ENCODE peak calls at places on chromosomes 11 and 22, in seven cellular contexts. B, U, O, Q, W, A and E are unnamed samples.

GRCh38 chr22:46753761-46754109 is 8.7 kb upstream of the TBC1D22A start:
- DNase-seq in W (no peak), U (no peak), O (no peak), Q (no peak), A (no peak), B (no peak), E (no peak)

GRCh38 chr11:60831143-60831500 is 10.8 kb upstream of the CCDC86 start:
- DNase-seq in O (peak; percentile 6), W (peak; percentile 63), B (peak; percentile 37), A (peak; percentile 89), Q (peak; percentile 21), U (peak; percentile 86), E (peak; percentile 60)

GRCh38 chr11:43735931-43736330 is 55.4 kb downstream of the HSD17B12 start:
- DNase-seq in Q (peak; percentile 56), O (no peak), W (no peak), A (no peak), B (peak; percentile 33), U (no peak), E (no peak)

GRCh38 chr11:130312046-130312445 is 2.7 kb downstream of the ZBTB44 start:
- DNase-seq in W (no peak), A (no peak), U (no peak), Q (no peak), B (no peak), O (no peak), E (no peak)

GRCh38 chr11:79419120-79419519 is 21.7 kb downstream of the TENM4 start:
- DNase-seq in U (no peak), Q (no peak), A (no peak), B (no peak), W (no peak), O (no peak), E (no peak)

GRCh38 chr22:27881404-27881803 is 37.7 kb downstream of the PITPNB start:
- DNase-seq in U (no peak), O (no peak), W (no peak), B (no peak), A (no peak), Q (no peak), E (no peak)

GRCh38 chr11:8066911-8067455 is 14.0 kb upstream of the TUB start:
- DNase-seq in A (peak; percentile 23), Q (no peak), O (no peak), U (no peak), W (no peak), B (no peak), E (no peak)

GRCh38 chr11:99505319-99505718 is 484.6 kb downstream of the CNTN5 start:
- DNase-seq in B (peak; percentile 19), A (no peak), O (no peak), Q (peak; percentile 4), U (no peak), W (no peak), E (no peak)

GRCh38 chr11:44659641-44660040 is 67.1 kb upstream of the TSPAN18 start:
- DNase-seq in U (no peak), Q (no peak), B (no peak), A (no peak), O (no peak), W (no peak), E (no peak)

GRCh38 chr11:94424011-94424410 is 22.8 kb upstream of the GPR83 start:
- DNase-seq in U (no peak), O (no peak), Q (no peak), A (no peak), W (no peak), B (no peak), E (no peak)

GRCh38 chr11:17012712-17013547 is 1.3 kb downstream of the PLEKHA7 start:
- DNase-seq in U (no peak), Q (peak; percentile 10), W (no peak), B (no peak), O (no peak), A (no peak), E (no peak)

GRCh38 chr22:39348909-39349505 is 784 bp upstream of the SYNGR1 start:
- DNase-seq in O (no peak), U (no peak), B (no peak), A (peak; percentile 56), W (no peak), Q (no peak), E (no peak)

GRCh38 chr11:2077061-2077802 is 62.0 kb downstream of the IGF2 start:
- DNase-seq in O (no peak), B (no peak), W (no peak), U (no peak), Q (no peak), A (peak; percentile 61), E (no peak)

GRCh38 chr11:104991994-104992393 is 23.6 kb upstream of the CASP4 start:
- DNase-seq in U (no peak), Q (no peak), W (no peak), A (no peak), O (no peak), B (no peak), E (no peak)

GRCh38 chr11:78262710-78263109 is 74.0 kb downstream of the USP35 start:
- DNase-seq in B (no peak), Q (no peak), O (no peak), W (no peak), U (no peak), A (no peak), E (no peak)

GRCh38 chr11:33094157-33094556 is 54.8 kb downstream of the TCP11L1 start:
- DNase-seq in A (no peak), O (no peak), Q (no peak), B (no peak), U (no peak), W (no peak), E (no peak)

GRCh38 chr11:129729823-129730222 is 85.8 kb upstream of the TMEM45B start:
- DNase-seq in Q (no peak), O (no peak), U (no peak), B (no peak), W (no peak), A (no peak), E (no peak)

GRCh38 chr22:50628543-50629134 is 687 bp upstream of the ARSA start:
- DNase-seq in W (no peak), Q (no peak), O (no peak), B (no peak), A (no peak), U (no peak), E (no peak)

GRCh38 chr11:100801225-100801999 is 114.3 kb downstream of the ARHGAP42 start:
- DNase-seq in B (no peak), Q (no peak), W (no peak), O (no peak), U (no peak), A (no peak), E (no peak)

GRCh38 chr11:81237139-81237538 is 1496.5 kb downstream of the FAM181B start:
- DNase-seq in O (peak; percentile 57), W (no peak), B (no peak), Q (no peak), A (no peak), U (peak; percentile 70), E (no peak)